ENCODE peak calls at places on chromosomes 4 and X, in ten cellular contexts. G is GM13976, E is AG09319, F is heart right ventricle, V is left ventricle myocardium inferior, O is astrocyte, M is Caco-2, D is neural crest cell, H is astrocyte of the spinal cord, K is fibroblast of lung. R is an unnamed sample.

GRCh38 chr4:84606645-84607044 is 23.7 kb downstream of the CDS1 start:
- DNase-seq in G (no peak), E (no peak), F (no peak), V (no peak), O (no peak), M (no peak), D (no peak), H (no peak), K (no peak), R (no peak)

GRCh38 chr4:9987749-9988346 is 33.4 kb downstream of the SLC2A9 start:
- DNase-seq in G (peak; percentile 38), E (no peak), F (no peak), V (no peak), O (no peak), M (no peak), D (no peak), H (no peak), K (no peak), R (peak; percentile 43)

GRCh38 chr4:75048208-75048879 is 115.4 kb downstream of the PARM1 start:
- DNase-seq in G (no peak), E (no peak), F (no peak), V (no peak), O (no peak), M (peak; percentile 24), D (no peak), H (no peak), K (no peak), R (no peak)

GRCh38 chrX:130770615-130771014 is 132.4 kb downstream of the ENOX2 start:
- DNase-seq in G (no peak), E (no peak), F (no peak), V (no peak), O (peak; percentile 86), M (no peak), D (no peak), H (peak; percentile 77), K (peak; percentile 88), R (no peak)

GRCh38 chr4:5787311-5787710 is 76.3 kb downstream of the EVC start:
- DNase-seq in G (no peak), E (no peak), F (no peak), V (no peak), O (no peak), M (no peak), D (no peak), H (no peak), K (no peak), R (no peak)

GRCh38 chr4:56209767-56210166 is 177.5 kb downstream of the AASDH start:
- DNase-seq in G (no peak), E (no peak), F (no peak), V (no peak), O (no peak), M (no peak), D (no peak), H (no peak), K (no peak), R (no peak)

GRCh38 chrX:119870626-119871131 is 854 bp downstream of the RNF113A start:
- DNase-seq in G (no peak), E (no peak), F (no peak), V (no peak), O (no peak), M (no peak), D (no peak), H (peak; percentile 17), K (peak; percentile 19), R (no peak)

GRCh38 chrX:132041016-132041415 is 17.9 kb downstream of the STK26 start:
- DNase-seq in G (no peak), E (no peak), F (no peak), V (no peak), O (peak; percentile 37), M (no peak), D (no peak), H (peak; percentile 41), K (peak; percentile 53), R (no peak)

GRCh38 chr4:113537183-113537977 is 224.2 kb downstream of the CAMK2D start:
- DNase-seq in G (no peak), E (no peak), F (no peak), V (no peak), O (no peak), M (no peak), D (no peak), H (no peak), K (no peak), R (no peak)

GRCh38 chr4:151563194-151563593 is 154.2 kb downstream of the FHIP1A start:
- DNase-seq in G (no peak), E (no peak), F (no peak), V (no peak), O (peak; percentile 31), M (no peak), D (no peak), H (peak; percentile 34), K (peak; percentile 34), R (no peak)

GRCh38 chr4:8508266-8508665 is 67.7 kb downstream of the TRMT44 start:
- DNase-seq in G (no peak), E (no peak), F (no peak), V (no peak), O (no peak), M (no peak), D (no peak), H (no peak), K (no peak), R (no peak)

GRCh38 chr4:41260315-41260714 is 3.6 kb downstream of the UCHL1 start:
- DNase-seq in G (no peak), E (no peak), F (no peak), V (no peak), O (no peak), M (no peak), D (no peak), H (no peak), K (no peak), R (no peak)

GRCh38 chr4:41256740-41257256 is at the start of gene UCHL1:
- DNase-seq in G (peak; percentile 37), E (peak; percentile 32), F (peak; percentile 26), V (peak; percentile 29), O (peak; percentile 88), M (peak; percentile 90), D (peak; percentile 89), H (peak; percentile 94), K (peak; percentile 94), R (peak; percentile 38)

GRCh38 chr4:41257901-41258300 is 1.2 kb downstream of the UCHL1 start:
- DNase-seq in G (no peak), E (no peak), F (no peak), V (no peak), O (no peak), M (no peak), D (no peak), H (no peak), K (no peak), R (no peak)

GRCh38 chr4:41257257-41257900 is 651 bp downstream of the UCHL1 start:
- DNase-seq in G (peak; percentile 49), E (no peak), F (peak; percentile 42), V (peak; percentile 22), O (peak; percentile 30), M (peak; percentile 72), D (peak; percentile 41), H (peak; percentile 48), K (peak; percentile 61), R (peak; percentile 20)

DNA sequence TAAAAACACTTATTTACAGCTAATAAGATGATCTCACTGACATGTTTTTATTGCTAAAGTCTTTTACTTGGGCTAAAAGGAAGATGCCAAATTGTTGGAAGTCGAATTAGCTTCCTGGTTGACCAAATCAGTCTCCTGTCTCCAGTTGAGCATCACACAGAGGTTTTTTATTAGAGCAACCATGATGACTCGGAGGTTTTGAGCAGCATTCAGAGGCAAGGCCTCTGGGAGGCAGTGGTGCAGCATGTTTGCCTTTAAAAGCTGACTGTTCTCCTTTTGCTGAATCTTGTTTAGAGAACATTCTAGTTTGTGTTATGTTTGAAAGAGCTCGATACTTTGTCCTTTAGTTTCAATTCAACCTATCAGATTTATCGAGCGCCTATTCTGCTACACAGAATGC is 2.1 kb downstream of the UCHL1 start:
- DNase-seq in G (no peak), E (peak; percentile 25), F (no peak), V (no peak), O (peak; percentile 60), M (peak; percentile 59), D (no peak), H (peak; percentile 76), K (peak; percentile 72), R (no peak)
- TF ChIP-seq CTCF in G (no peak), E (peak; percentile 56), F (peak; percentile 34), V (peak; percentile 48), O (peak; percentile 52), M (peak; percentile 36), D (peak; percentile 59), H (peak; percentile 50), K (peak; percentile 66), R (no peak)

GRCh38 chrX:15293471-15293870 is 22.0 kb downstream of the ASB11 start:
- DNase-seq in G (no peak), E (no peak), F (no peak), V (no peak), O (no peak), M (no peak), D (no peak), H (no peak), K (no peak), R (no peak)
- TF ChIP-seq CTCF in G (no peak), E (no peak), F (no peak), V (no peak), O (no peak), M (no peak), D (no peak), H (no peak), K (no peak), R (no peak)

DNA sequence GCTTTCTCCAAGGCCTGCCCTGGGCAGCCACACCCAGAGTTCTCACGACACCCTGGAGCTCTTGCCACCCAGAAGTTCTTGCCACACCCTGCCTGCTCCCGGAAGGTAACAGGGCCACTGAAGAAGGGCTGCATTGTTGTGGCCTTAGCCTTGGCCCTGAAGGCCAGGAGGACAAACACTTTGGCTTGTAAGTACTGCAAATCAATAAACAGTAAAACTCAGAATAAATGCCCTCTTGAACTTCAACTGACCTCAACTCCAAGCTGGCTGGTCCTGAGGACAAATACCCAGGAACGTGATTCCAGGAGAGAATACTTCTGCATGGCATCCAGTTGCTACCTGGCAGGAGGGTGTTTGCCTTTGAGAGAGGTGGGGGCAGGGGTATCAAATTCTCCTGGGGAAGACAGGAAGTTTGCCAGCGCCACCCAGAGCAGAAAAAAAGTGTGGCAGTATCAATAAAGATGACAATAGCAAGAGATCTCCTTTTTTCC is 54.1 kb downstream of the TLR10 start:
- DNase-seq in G (no peak), E (no peak), F (no peak), V (no peak), O (no peak), M (no peak), D (no peak), H (no peak), K (no peak), R (no peak)
- TF ChIP-seq CTCF in G (no peak), E (no peak), F (no peak), V (no peak), O (no peak), M (no peak), D (no peak), H (peak; percentile 10), K (no peak), R (no peak)

DNA sequence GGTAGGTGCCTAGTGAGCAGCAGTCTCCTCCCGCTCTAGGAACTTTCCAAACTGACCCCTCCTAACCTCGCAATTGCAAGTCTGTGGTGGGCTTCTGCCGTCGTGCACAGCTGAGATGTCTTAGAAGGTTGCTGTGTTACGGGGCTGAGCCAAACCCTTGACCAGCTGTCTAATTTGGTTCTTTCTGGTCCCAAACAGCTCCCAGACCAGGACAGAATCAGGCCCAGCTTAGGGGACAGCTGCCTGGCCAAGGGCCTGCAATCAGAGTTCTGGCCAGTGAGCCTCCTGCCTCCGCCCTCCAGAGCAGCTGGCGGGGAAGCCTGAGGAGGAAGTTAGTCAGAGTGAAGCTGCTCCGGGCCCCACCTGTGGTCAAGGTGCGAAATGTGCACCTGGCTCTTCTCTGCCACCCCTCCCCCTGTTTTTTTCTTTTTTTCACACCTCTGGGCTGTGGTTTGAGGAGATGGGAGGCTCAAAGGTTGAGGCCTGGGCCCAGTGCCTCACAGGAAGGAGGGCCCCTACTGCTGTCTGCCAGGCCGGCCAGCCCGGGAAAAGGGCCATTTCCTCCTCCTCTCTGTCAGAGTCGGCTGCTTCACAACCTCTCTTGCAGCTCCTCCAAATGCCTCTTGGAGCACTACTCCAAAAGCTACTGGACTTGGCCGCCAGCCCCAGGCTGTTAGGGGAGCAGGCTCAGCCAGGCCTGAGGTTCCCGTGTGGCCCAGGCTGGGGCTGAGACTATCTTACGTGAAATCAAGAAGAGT is 4.2 kb upstream of the CXCR3 start:
- DNase-seq in G (peak; percentile 68), E (peak; percentile 27), F (peak; percentile 78), V (peak; percentile 77), O (peak; percentile 58), M (peak; percentile 33), D (peak; percentile 4), H (peak; percentile 38), K (peak; percentile 72), R (peak; percentile 64)
- TF ChIP-seq CTCF in G (no peak), E (peak; percentile 28), F (no peak), V (peak; percentile 46), O (no peak), M (no peak), D (peak; percentile 19), H (no peak), K (no peak), R (no peak)